ENCODE peak calls at places on chromosome 21, in six cellular contexts. H is left ventricle myocardium inferior, E is lung, C is tibial nerve, G is suprapubic skin, K is left lung. M is an unnamed sample.

GRCh38 chr21:28632718-28633408 is 359.8 kb downstream of the LTN1 start:
- DNase-seq in G (no peak), E (no peak), H (no peak), C (no peak), K (no peak), M (no peak)

GRCh38 chr21:39314155-39315027 is 959 bp upstream of the BRWD1 start:
- DNase-seq in E (peak), H (peak), C (peak), G (no peak), K (no peak), M (no peak)

GRCh38 chr21:42518216-42518615 is 4.6 kb downstream of the SLC37A1 start:
- DNase-seq in E (no peak), K (no peak), G (peak), C (no peak), H (no peak), M (no peak)

GRCh38 chr21:26067836-26068401 is 102.7 kb downstream of the APP start:
- DNase-seq in K (no peak), G (no peak), H (no peak), E (no peak), C (no peak), M (no peak)

GRCh38 chr21:42561742-42562141 is 48.1 kb downstream of the SLC37A1 start:
- DNase-seq in C (no peak), E (no peak), G (peak), H (no peak), K (peak), M (peak)

GRCh38 chr21:41598561-41599511 is 90.9 kb upstream of the TMPRSS2 start:
- DNase-seq in G (peak), E (peak), H (no peak), C (no peak), K (peak), M (no peak)

GRCh38 chr21:24110846-24111245 is 1496.4 kb downstream of the MRPL39 start:
- DNase-seq in G (no peak), C (no peak), H (no peak), E (no peak), K (no peak), M (no peak)

GRCh38 chr21:45970674-45971486 is 10.7 kb upstream of the COL6A1 start:
- DNase-seq in K (no peak), G (peak), C (peak), H (peak), E (no peak), M (no peak)

GRCh38 chr21:34885125-34885524 is 164.0 kb downstream of the RUNX1 start:
- DNase-seq in G (no peak), H (no peak), E (no peak), K (no peak), C (no peak), M (no peak)

GRCh38 chr21:35226960-35227741 is 178.0 kb upstream of the RUNX1 start:
- DNase-seq in G (no peak), C (no peak), E (no peak), H (no peak), K (no peak), M (peak)

GRCh38 chr21:42565206-42565810 is 51.7 kb downstream of the SLC37A1 start:
- DNase-seq in K (peak), E (no peak), G (peak), C (no peak), H (no peak), M (no peak)

GRCh38 chr21:42421018-42421793 is 17.5 kb downstream of the UBASH3A start:
- DNase-seq in G (no peak), K (no peak), C (no peak), H (no peak), E (no peak), M (peak)

GRCh38 chr21:34983680-34984086 is 65.4 kb downstream of the RUNX1 start:
- DNase-seq in H (no peak), E (no peak), G (no peak), C (no peak), K (no peak), M (peak)

GRCh38 chr21:45634511-45635183 is 8.9 kb upstream of the PCBP3 start:
- DNase-seq in G (no peak), H (no peak), E (no peak), C (no peak), K (no peak), M (no peak)

GRCh38 chr21:41678944-41679343 is 87.9 kb downstream of the RIPK4 start:
- DNase-seq in G (peak), E (peak), H (peak), K (peak), C (peak), M (no peak)

GRCh38 chr21:25961042-25961441 is 209.5 kb downstream of the APP start:
- DNase-seq in K (no peak), H (no peak), C (no peak), G (no peak), E (no peak), M (peak)

GRCh38 chr21:40143822-40144525 is 276.7 kb downstream of the PCP4 start:
- DNase-seq in K (no peak), C (peak), G (no peak), E (no peak), H (peak), M (peak)

GRCh38 chr21:16572032-16572431 is 842.2 kb downstream of the USP25 start:
- DNase-seq in H (no peak), C (no peak), G (no peak), E (no peak), K (no peak), M (no peak)
- H3K4me3 ChIP-seq in H (no peak), C (no peak), G (no peak), E (no peak), K (no peak), M (no peak)

DNA sequence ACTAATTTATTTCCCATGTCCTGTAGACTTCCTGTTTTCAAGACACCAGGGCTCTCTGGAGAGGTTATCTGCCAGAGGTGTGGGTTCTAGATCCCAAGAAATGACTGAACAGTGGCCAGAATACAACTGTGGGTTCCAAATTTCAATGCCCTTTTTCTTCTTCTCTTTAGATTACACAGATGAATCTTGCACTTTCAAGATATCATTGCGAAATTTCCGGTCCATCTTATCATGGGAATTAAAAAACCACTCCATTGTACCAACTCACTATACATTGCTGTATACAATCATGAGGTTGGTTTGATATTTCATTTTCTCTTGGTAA is 15.0 kb downstream of the IFNAR2 start:
- DNase-seq in E (no peak), K (no peak), C (no peak), G (no peak), H (no peak), M (no peak)
- H3K4me3 ChIP-seq in E (no peak), K (no peak), C (no peak), G (no peak), H (no peak), M (no peak)

GRCh38 chr21:44300262-44300959 is 558 bp downstream of the PFKL start:
- DNase-seq in G (peak), E (peak), K (peak), H (peak), C (peak), M (no peak)

GRCh38 chr21:44298301-44298700 is 1.6 kb upstream of the PFKL start:
- DNase-seq in C (no peak), E (no peak), K (no peak), H (no peak), G (no peak), M (peak)

GRCh38 chr21:44299458-44300261 is at the start of gene PFKL:
- DNase-seq in H (peak), G (no peak), K (peak), E (peak), C (peak), M (peak)

GRCh38 chr21:44297525-44298290 is 2.1 kb upstream of the PFKL start:
- DNase-seq in C (peak), K (peak), H (peak), E (peak), G (peak), M (peak)

GRCh38 chr21:44299085-44299457 is 782 bp upstream of the PFKL start:
- DNase-seq in G (no peak), E (no peak), C (no peak), H (no peak), K (no peak), M (peak)
- H3K4me3 ChIP-seq in G (peak), E (no peak), C (peak), H (peak), K (peak), M (peak)

GRCh38 chr21:33229099-33229775 is 501 bp upstream of the IFNAR2 start:
- DNase-seq in H (no peak), G (no peak), E (no peak), K (no peak), C (no peak), M (no peak)
- H3K4me3 ChIP-seq in H (peak), G (peak), E (no peak), K (peak), C (peak), M (peak)

DNA sequence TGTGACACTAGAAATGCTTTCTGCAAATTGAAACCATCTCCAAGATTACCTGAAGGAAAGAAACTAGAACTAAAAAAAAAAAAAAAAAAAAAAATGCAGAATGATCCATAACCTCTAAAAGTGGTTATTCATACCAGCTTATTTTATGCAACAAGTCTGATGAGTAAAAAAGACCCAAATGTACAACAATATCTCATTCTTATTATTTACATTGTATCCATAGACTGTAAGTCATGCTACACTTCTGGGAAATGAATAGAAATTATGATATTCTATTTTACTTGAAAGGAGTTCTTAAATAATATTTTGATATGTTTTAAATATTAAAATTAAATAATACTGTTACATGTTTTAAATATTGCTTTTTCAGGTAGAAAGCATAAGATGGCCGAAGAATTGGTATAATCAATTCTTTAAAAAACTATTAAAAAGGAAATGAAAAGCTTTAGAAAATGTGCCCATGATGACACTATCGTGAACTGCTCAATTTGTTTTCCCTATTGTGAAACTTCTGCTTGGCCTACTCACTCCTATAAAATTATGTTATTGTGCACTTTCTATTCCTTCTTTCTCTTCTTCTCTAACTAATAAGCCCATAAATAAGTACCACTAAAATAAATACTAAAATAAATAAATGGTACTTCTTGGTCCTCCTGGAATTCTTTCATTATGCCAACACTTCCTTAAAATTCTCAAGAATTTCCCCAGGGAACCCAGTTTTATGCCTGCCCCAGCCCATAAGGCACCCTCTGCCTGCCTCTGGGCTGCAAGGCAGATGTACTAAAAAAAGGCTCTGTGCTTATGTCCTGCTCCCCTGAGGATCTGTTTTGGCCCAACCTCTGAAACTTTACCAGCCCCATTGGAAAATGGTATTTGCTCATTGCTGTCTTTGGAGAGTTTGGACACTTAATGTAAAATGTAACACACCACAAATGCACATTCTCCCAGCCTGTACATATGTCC is 18.1 kb downstream of the SAMSN1 start:
- DNase-seq in K (no peak), G (no peak), E (no peak), H (no peak), C (no peak), M (no peak)
- H3K4me3 ChIP-seq in K (no peak), G (no peak), E (no peak), H (no peak), C (no peak), M (no peak)

GRCh38 chr21:36964832-36965719 is 1.4 kb downstream of the HLCS start:
- DNase-seq in C (no peak), G (no peak), K (no peak), H (no peak), E (no peak), M (no peak)
- H3K4me3 ChIP-seq in C (no peak), G (no peak), K (no peak), H (peak), E (no peak), M (peak)

M was measured in Jurkat, Clone E6-1.